ENCODE peak calls at places on chromosomes 1 and 21, in ten cellular contexts. One of them, this sample, is unnamed.

GRCh38 chr21:28758883-28759242 is 233.8 kb downstream of the LTN1 start:
- DNase-seq in stimulated activated CD4-positive, alpha-beta T cell treated with anti-CD3 and anti-CD28 coated beads, Interleukin-4, amount 100 ng/mL, for 1 hour: no peak
- DNase-seq in stimulated activated effector memory CD8-positive, alpha-beta T cell treated with anti-CD3 and anti-CD28 coated beads, Interleukin-12 subunit alpha, Interleukin-12 subunit beta, amount 100 ng/mL, for 72 hours: no peak
- DNase-seq in kidney: no peak
- DNase-seq in HS-27A: no peak
- DNase-seq in H7: no peak
- DNase-seq in T1000: no peak
- DNase-seq in RWPE2: no peak
- DNase-seq in HT1080: no peak
- DNase-seq in MCF 10A: no peak
- DNase-seq in this sample: no peak

GRCh38 chr1:245578306-245578705 is 423.5 kb downstream of the KIF26B start:
- DNase-seq in stimulated activated CD4-positive, alpha-beta T cell treated with anti-CD3 and anti-CD28 coated beads, Interleukin-4, amount 100 ng/mL, for 1 hour: no peak
- DNase-seq in stimulated activated effector memory CD8-positive, alpha-beta T cell treated with anti-CD3 and anti-CD28 coated beads, Interleukin-12 subunit alpha, Interleukin-12 subunit beta, amount 100 ng/mL, for 72 hours: no peak
- DNase-seq in kidney: no peak
- DNase-seq in HS-27A: no peak
- DNase-seq in H7: no peak
- DNase-seq in T1000: no peak
- DNase-seq in RWPE2: no peak
- DNase-seq in HT1080: no peak
- DNase-seq in MCF 10A: no peak
- DNase-seq in this sample: no peak

GRCh38 chr1:76074321-76075187 is at the start of gene ST6GALNAC3:
- DNase-seq in stimulated activated CD4-positive, alpha-beta T cell treated with anti-CD3 and anti-CD28 coated beads, Interleukin-4, amount 100 ng/mL, for 1 hour: peak
- DNase-seq in stimulated activated effector memory CD8-positive, alpha-beta T cell treated with anti-CD3 and anti-CD28 coated beads, Interleukin-12 subunit alpha, Interleukin-12 subunit beta, amount 100 ng/mL, for 72 hours: peak
- DNase-seq in kidney: peak
- DNase-seq in HS-27A: no peak
- DNase-seq in H7: peak
- DNase-seq in T1000: peak
- DNase-seq in RWPE2: peak
- DNase-seq in HT1080: peak
- DNase-seq in MCF 10A: peak
- DNase-seq in this sample: peak

GRCh38 chr1:34590211-34590623 is 164.6 kb upstream of the GJB5 start:
- DNase-seq in stimulated activated CD4-positive, alpha-beta T cell treated with anti-CD3 and anti-CD28 coated beads, Interleukin-4, amount 100 ng/mL, for 1 hour: no peak
- DNase-seq in stimulated activated effector memory CD8-positive, alpha-beta T cell treated with anti-CD3 and anti-CD28 coated beads, Interleukin-12 subunit alpha, Interleukin-12 subunit beta, amount 100 ng/mL, for 72 hours: no peak
- DNase-seq in kidney: peak
- DNase-seq in HS-27A: no peak
- DNase-seq in H7: peak
- DNase-seq in T1000: peak
- DNase-seq in RWPE2: peak
- DNase-seq in HT1080: peak
- DNase-seq in MCF 10A: peak
- DNase-seq in this sample: no peak

GRCh38 chr1:159282118-159282517 is 20.0 kb upstream of the FCER1A start:
- DNase-seq in stimulated activated CD4-positive, alpha-beta T cell treated with anti-CD3 and anti-CD28 coated beads, Interleukin-4, amount 100 ng/mL, for 1 hour: no peak
- DNase-seq in stimulated activated effector memory CD8-positive, alpha-beta T cell treated with anti-CD3 and anti-CD28 coated beads, Interleukin-12 subunit alpha, Interleukin-12 subunit beta, amount 100 ng/mL, for 72 hours: no peak
- DNase-seq in kidney: no peak
- DNase-seq in HS-27A: peak
- DNase-seq in H7: no peak
- DNase-seq in T1000: no peak
- DNase-seq in RWPE2: no peak
- DNase-seq in HT1080: no peak
- DNase-seq in MCF 10A: peak
- DNase-seq in this sample: no peak

GRCh38 chr1:162080472-162081015 is 11.1 kb downstream of the NOS1AP start:
- DNase-seq in stimulated activated CD4-positive, alpha-beta T cell treated with anti-CD3 and anti-CD28 coated beads, Interleukin-4, amount 100 ng/mL, for 1 hour: no peak
- DNase-seq in stimulated activated effector memory CD8-positive, alpha-beta T cell treated with anti-CD3 and anti-CD28 coated beads, Interleukin-12 subunit alpha, Interleukin-12 subunit beta, amount 100 ng/mL, for 72 hours: no peak
- DNase-seq in kidney: no peak
- DNase-seq in HS-27A: no peak
- DNase-seq in H7: no peak
- DNase-seq in T1000: no peak
- DNase-seq in RWPE2: no peak
- DNase-seq in HT1080: no peak
- DNase-seq in MCF 10A: peak
- DNase-seq in this sample: no peak

GRCh38 chr1:32464191-32464715 is 619 bp upstream of the ZBTB8B start:
- DNase-seq in stimulated activated CD4-positive, alpha-beta T cell treated with anti-CD3 and anti-CD28 coated beads, Interleukin-4, amount 100 ng/mL, for 1 hour: no peak
- DNase-seq in stimulated activated effector memory CD8-positive, alpha-beta T cell treated with anti-CD3 and anti-CD28 coated beads, Interleukin-12 subunit alpha, Interleukin-12 subunit beta, amount 100 ng/mL, for 72 hours: peak
- DNase-seq in kidney: no peak
- DNase-seq in HS-27A: no peak
- DNase-seq in H7: peak
- DNase-seq in T1000: no peak
- DNase-seq in RWPE2: no peak
- DNase-seq in HT1080: no peak
- DNase-seq in MCF 10A: no peak
- DNase-seq in this sample: no peak

GRCh38 chr1:205948886-205949285 is 5.6 kb upstream of the SLC26A9 start:
- DNase-seq in stimulated activated CD4-positive, alpha-beta T cell treated with anti-CD3 and anti-CD28 coated beads, Interleukin-4, amount 100 ng/mL, for 1 hour: no peak
- DNase-seq in stimulated activated effector memory CD8-positive, alpha-beta T cell treated with anti-CD3 and anti-CD28 coated beads, Interleukin-12 subunit alpha, Interleukin-12 subunit beta, amount 100 ng/mL, for 72 hours: no peak
- DNase-seq in kidney: no peak
- DNase-seq in HS-27A: no peak
- DNase-seq in H7: no peak
- DNase-seq in T1000: no peak
- DNase-seq in RWPE2: no peak
- DNase-seq in HT1080: no peak
- DNase-seq in MCF 10A: no peak
- DNase-seq in this sample: no peak

GRCh38 chr1:12174789-12175455 is 8.1 kb downstream of the TNFRSF1B start:
- DNase-seq in stimulated activated CD4-positive, alpha-beta T cell treated with anti-CD3 and anti-CD28 coated beads, Interleukin-4, amount 100 ng/mL, for 1 hour: no peak
- DNase-seq in stimulated activated effector memory CD8-positive, alpha-beta T cell treated with anti-CD3 and anti-CD28 coated beads, Interleukin-12 subunit alpha, Interleukin-12 subunit beta, amount 100 ng/mL, for 72 hours: no peak
- DNase-seq in kidney: peak
- DNase-seq in HS-27A: no peak
- DNase-seq in H7: peak
- DNase-seq in T1000: no peak
- DNase-seq in RWPE2: no peak
- DNase-seq in HT1080: no peak
- DNase-seq in MCF 10A: no peak
- DNase-seq in this sample: no peak

GRCh38 chr1:3636531-3636930 is 11.7 kb downstream of the TPRG1L start:
- DNase-seq in stimulated activated CD4-positive, alpha-beta T cell treated with anti-CD3 and anti-CD28 coated beads, Interleukin-4, amount 100 ng/mL, for 1 hour: no peak
- DNase-seq in stimulated activated effector memory CD8-positive, alpha-beta T cell treated with anti-CD3 and anti-CD28 coated beads, Interleukin-12 subunit alpha, Interleukin-12 subunit beta, amount 100 ng/mL, for 72 hours: no peak
- DNase-seq in kidney: peak
- DNase-seq in HS-27A: no peak
- DNase-seq in H7: no peak
- DNase-seq in T1000: no peak
- DNase-seq in RWPE2: no peak
- DNase-seq in HT1080: no peak
- DNase-seq in MCF 10A: no peak
- DNase-seq in this sample: no peak

GRCh38 chr1:84135341-84135740 is 8.7 kb upstream of the PRKACB start:
- DNase-seq in stimulated activated CD4-positive, alpha-beta T cell treated with anti-CD3 and anti-CD28 coated beads, Interleukin-4, amount 100 ng/mL, for 1 hour: no peak
- DNase-seq in stimulated activated effector memory CD8-positive, alpha-beta T cell treated with anti-CD3 and anti-CD28 coated beads, Interleukin-12 subunit alpha, Interleukin-12 subunit beta, amount 100 ng/mL, for 72 hours: no peak
- DNase-seq in kidney: no peak
- DNase-seq in HS-27A: no peak
- DNase-seq in H7: no peak
- DNase-seq in T1000: no peak
- DNase-seq in RWPE2: no peak
- DNase-seq in HT1080: no peak
- DNase-seq in MCF 10A: no peak
- DNase-seq in this sample: no peak

GRCh38 chr1:160451119-160451858 is 50.9 kb downstream of the VANGL2 start:
- DNase-seq in stimulated activated CD4-positive, alpha-beta T cell treated with anti-CD3 and anti-CD28 coated beads, Interleukin-4, amount 100 ng/mL, for 1 hour: no peak
- DNase-seq in stimulated activated effector memory CD8-positive, alpha-beta T cell treated with anti-CD3 and anti-CD28 coated beads, Interleukin-12 subunit alpha, Interleukin-12 subunit beta, amount 100 ng/mL, for 72 hours: no peak
- DNase-seq in kidney: no peak
- DNase-seq in HS-27A: no peak
- DNase-seq in H7: no peak
- DNase-seq in T1000: no peak
- DNase-seq in RWPE2: no peak
- DNase-seq in HT1080: no peak
- DNase-seq in MCF 10A: no peak
- DNase-seq in this sample: no peak